ENCODE peak calls at places on chromosome 3, in seven cellular contexts. Z is kidney, B is adrenal gland, Q is right atrium auricular region, R is transverse colon, P is NT2/D1, G is mucosa of descending colon. U is an unnamed sample. For H3K4me1, the result is how much of the 10 kb centered on the place peaks cover.

GRCh38 chr3:51681453-51681852 is 10.4 kb downstream of the TEX264 start:
- DNase-seq in Z (peak), B (no peak), Q (no peak), R (peak), P (no peak), G (peak), U (no peak)

GRCh38 chr3:43285644-43286043 is 696 bp upstream of the SNRK start:
- DNase-seq in Z (no peak), B (peak), Q (no peak), R (no peak), P (no peak), G (peak), U (no peak)

GRCh38 chr3:100256724-100257123 is 4.1 kb upstream of the TBC1D23 start:
- DNase-seq in Z (no peak), B (no peak), Q (no peak), R (no peak), P (no peak), G (no peak), U (peak)

GRCh38 chr3:145024700-145025099 is 1053.1 kb downstream of the DIPK2A start:
- DNase-seq in Z (no peak), B (no peak), Q (no peak), R (no peak), P (no peak), G (no peak), U (no peak)

GRCh38 chr3:77835916-77836315 is 796.0 kb downstream of the ROBO2 start:
- DNase-seq in Z (no peak), B (no peak), Q (no peak), R (no peak), P (no peak), G (no peak), U (no peak)

GRCh38 chr3:188339410-188340295 is 185.7 kb downstream of the LPP start:
- DNase-seq in Z (no peak), B (no peak), Q (no peak), R (no peak), P (no peak), G (no peak), U (no peak)

GRCh38 chr3:129015388-129016105 is 14.4 kb downstream of the EFCC1 start:
- DNase-seq in Z (peak), B (peak), Q (no peak), R (peak), P (no peak), G (no peak), U (no peak)

GRCh38 chr3:126537730-126538281 is 13.9 kb downstream of the CHST13 start:
- DNase-seq in Z (peak), B (no peak), Q (no peak), R (peak), P (no peak), G (no peak), U (no peak)

GRCh38 chr3:64509216-64509615 is 178.6 kb downstream of the ADAMTS9 start:
- DNase-seq in Z (no peak), B (no peak), Q (no peak), R (no peak), P (no peak), G (no peak), U (no peak)

GRCh38 chr3:4826237-4827100 is 152.8 kb upstream of the BHLHE40 start:
- DNase-seq in Z (peak), B (no peak), Q (peak), R (peak), P (no peak), G (peak), U (no peak)

GRCh38 chr3:33612641-33613040 is 105.4 kb downstream of the CLASP2 start:
- DNase-seq in Z (no peak), B (no peak), Q (no peak), R (no peak), P (no peak), G (no peak), U (no peak)

GRCh38 chr3:178275311-178275710 is 260.9 kb upstream of the KCNMB2 start:
- DNase-seq in Z (no peak), B (no peak), Q (no peak), R (no peak), P (no peak), G (no peak), U (no peak)

GRCh38 chr3:112427123-112427522 is 72.1 kb downstream of the BTLA start:
- DNase-seq in Z (no peak), B (no peak), Q (no peak), R (no peak), P (no peak), G (no peak), U (no peak)

GRCh38 chr3:117874028-117874765 is 1160.4 kb downstream of the IGSF11 start:
- DNase-seq in Z (no peak), B (no peak), Q (no peak), R (no peak), P (no peak), G (no peak), U (peak)

GRCh38 chr3:58241321-58242044 is 3.9 kb downstream of the ABHD6 start:
- DNase-seq in Z (no peak), B (no peak), Q (no peak), R (no peak), P (no peak), G (no peak), U (no peak)

GRCh38 chr3:115322901-115323300 is 175.8 kb upstream of the ZBTB20 start:
- DNase-seq in Z (no peak), B (no peak), Q (no peak), R (no peak), P (no peak), G (no peak), U (no peak)

GRCh38 chr3:120272294-120272693 is 12.7 kb downstream of the GPR156 start:
- DNase-seq in Z (no peak), B (no peak), Q (no peak), R (no peak), P (no peak), G (no peak), U (no peak)

GRCh38 chr3:187919535-187919934 is 174.3 kb upstream of the BCL6 start:
- DNase-seq in Z (no peak), B (no peak), Q (no peak), R (no peak), P (no peak), G (no peak), U (no peak)

GRCh38 chr3:183340222-183340621 is 87.2 kb downstream of the B3GNT5 start:
- DNase-seq in Z (no peak), B (no peak), Q (no peak), R (no peak), P (no peak), G (no peak), U (no peak)

GRCh38 chr3:25663324-25664065 is 1.2 kb downstream of the TOP2B start:
- DNase-seq in Z (no peak), B (no peak), Q (no peak), R (peak), P (peak), G (no peak), U (peak)

GRCh38 chr3:115245437-115245836 is 98.3 kb upstream of the ZBTB20 start:
- DNase-seq in Z (no peak), B (no peak), Q (no peak), R (no peak), P (no peak), G (no peak), U (no peak)

GRCh38 chr3:86563358-86563970 is 427.5 kb downstream of the VGLL3 start:
- DNase-seq in Z (no peak), B (no peak), Q (no peak), R (no peak), P (peak), G (no peak), U (no peak)

GRCh38 chr3:113287818-113288648 is 76.7 kb downstream of the BOC start:
- DNase-seq in Z (no peak), B (peak), Q (peak), R (peak), P (peak), G (no peak), U (peak)

GRCh38 chr3:105672996-105673395 is 195.8 kb downstream of the CBLB start:
- DNase-seq in Z (no peak), B (no peak), Q (no peak), R (no peak), P (no peak), G (no peak), U (no peak)

GRCh38 chr3:30777426-30777825 is 117.0 kb downstream of the GADL1 start:
- DNase-seq in Z (no peak), B (no peak), Q (no peak), R (no peak), P (no peak), G (no peak), U (no peak)

GRCh38 chr3:57048052-57048671 is 12.3 kb upstream of the SPATA12 start:
- DNase-seq in Z (no peak), B (peak), Q (peak), R (no peak), P (no peak), G (no peak), U (no peak)

GRCh38 chr3:183930069-183930468 is 45.4 kb upstream of the PARL start:
- DNase-seq in Z (no peak), B (no peak), Q (no peak), R (peak), P (no peak), G (peak), U (no peak)

GRCh38 chr3:99925584-99925983 is 107.9 kb downstream of the CMSS1 start:
- DNase-seq in Z (no peak), B (peak), Q (no peak), R (peak), P (no peak), G (no peak), U (no peak)

GRCh38 chr3:190644766-190645165 is 130.9 kb downstream of the IL1RAP start:
- DNase-seq in Z (no peak), B (no peak), Q (no peak), R (no peak), P (no peak), G (no peak), U (peak)

GRCh38 chr3:175065492-175065891 is 206.4 kb downstream of the NAALADL2 start:
- DNase-seq in Z (no peak), B (no peak), Q (no peak), R (no peak), P (no peak), G (no peak), U (no peak)

GRCh38 chr3:127104586-127104985 is 88.3 kb upstream of the PRR23E start:
- DNase-seq in Z (no peak), B (no peak), Q (no peak), R (no peak), P (no peak), G (no peak), U (no peak)

GRCh38 chr3:56942523-56942922 is 117.9 kb upstream of the SPATA12 start:
- DNase-seq in Z (no peak), B (no peak), Q (no peak), R (no peak), P (no peak), G (no peak), U (no peak)

GRCh38 chr3:117226932-117227331 is 517.4 kb downstream of the TUSC7 start:
- DNase-seq in Z (no peak), B (no peak), Q (no peak), R (no peak), P (no peak), G (no peak), U (no peak)

GRCh38 chr3:58112185-58112535 is 98.6 kb downstream of the DNASE1L3 start:
- DNase-seq in Z (no peak), B (no peak), Q (no peak), R (no peak), P (no peak), G (no peak), U (no peak)

DNA sequence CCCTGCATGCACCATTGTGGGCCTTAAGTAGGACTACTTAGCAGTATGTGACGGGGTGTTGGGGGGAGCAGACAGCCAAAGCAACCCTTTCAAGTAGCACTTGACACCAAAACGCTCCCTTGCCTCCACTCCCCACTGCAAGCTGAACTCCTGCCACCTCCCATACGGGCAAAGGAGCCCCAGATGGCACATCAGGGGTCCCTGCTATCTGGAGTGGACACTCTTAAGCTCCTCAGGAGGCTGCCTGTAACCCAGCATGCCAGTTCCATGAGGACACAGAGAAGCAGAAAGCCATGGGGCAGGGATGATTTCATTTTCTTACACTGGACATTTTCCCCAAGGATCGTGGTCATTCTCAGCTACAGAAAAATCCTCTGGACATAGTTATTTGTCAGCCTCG is 98.9 kb upstream of the HACD2 start:
- DNase-seq in Z (no peak), B (no peak), Q (no peak), R (no peak), P (no peak), G (no peak), U (no peak)
- H3K4me1 ChIP-seq in Z (under half), B (under half), Q (under half), R (under half), P (under half), G (under half), U (under half)

DNA sequence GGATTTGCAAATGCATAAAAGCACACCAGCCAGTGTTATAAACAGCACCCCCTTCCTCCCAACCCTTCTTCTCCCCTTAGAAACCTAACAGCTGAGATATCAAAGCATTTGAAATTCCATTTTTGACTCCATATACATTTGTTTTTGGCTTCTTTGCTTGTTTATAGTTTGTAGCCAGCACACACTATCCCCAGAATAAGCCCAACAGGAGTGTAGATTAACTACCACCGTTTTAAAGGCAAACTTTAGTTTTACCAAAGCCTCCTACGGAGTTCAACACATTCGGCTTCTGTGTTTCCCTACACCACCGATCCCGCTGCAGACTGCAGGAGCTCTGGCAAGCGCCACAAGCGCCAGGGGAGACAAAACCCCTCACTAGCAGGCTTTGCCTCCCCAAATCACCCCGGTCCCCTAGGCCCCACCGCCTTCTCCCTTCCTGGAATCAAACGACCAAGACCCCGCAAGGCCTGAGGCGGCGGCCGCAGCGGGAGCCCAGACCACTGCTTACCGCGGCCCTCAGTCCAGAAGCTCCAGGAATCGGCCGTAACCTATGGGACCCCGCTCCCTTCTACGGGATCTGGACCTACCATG is 391 bp downstream of the COPB2 start:
- DNase-seq in Z (no peak), B (no peak), Q (no peak), R (no peak), P (peak), G (no peak), U (no peak)
- H3K4me1 ChIP-seq in Z (under half), B (under half), Q (under half), R (under half), P (under half), G (under half), U (under half)

GRCh38 chr3:172009736-172010254 is 29.6 kb upstream of the FNDC3B start:
- DNase-seq in Z (no peak), B (no peak), Q (no peak), R (no peak), P (peak), G (no peak), U (peak)
- H3K4me1 ChIP-seq in Z (under half), B (under half), Q (under half), R (under half), P (under half), G (under half), U (under half)

DNA sequence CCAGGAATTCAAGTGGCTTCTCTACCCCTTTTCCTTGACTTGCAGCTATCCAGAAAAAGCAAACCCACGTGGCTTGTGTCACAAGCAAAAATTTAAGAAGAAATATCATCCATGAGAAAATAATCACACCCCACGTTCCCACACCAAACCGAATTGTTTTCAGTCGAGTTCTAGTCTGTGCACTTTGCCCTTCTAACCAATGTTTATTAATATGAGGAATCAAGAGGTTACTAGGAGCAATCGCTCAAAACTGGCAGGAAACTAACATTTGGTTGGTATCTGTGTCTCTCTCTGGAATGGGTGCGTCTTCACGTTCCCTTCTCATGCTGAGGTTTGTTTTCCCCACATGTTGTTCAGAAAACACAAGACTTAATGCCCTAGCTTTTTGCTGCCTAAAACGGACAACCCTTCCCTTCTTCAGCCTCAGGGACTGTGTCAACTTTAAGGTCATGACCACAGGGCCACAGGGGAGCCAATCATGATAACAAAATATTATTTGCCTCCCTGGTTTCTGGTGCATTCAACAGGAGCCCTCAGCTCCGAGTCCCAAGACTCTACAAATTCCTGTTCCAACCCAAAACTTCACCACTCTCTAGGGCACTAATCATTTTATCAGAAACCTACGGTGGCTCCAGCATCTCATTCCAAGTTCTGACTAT is 41.4 kb upstream of the LMCD1 start:
- DNase-seq in Z (no peak), B (no peak), Q (no peak), R (no peak), P (no peak), G (no peak), U (no peak)
- H3K4me1 ChIP-seq in Z (under half), B (under half), Q (under half), R (under half), P (under half), G (under half), U (under half)

DNA sequence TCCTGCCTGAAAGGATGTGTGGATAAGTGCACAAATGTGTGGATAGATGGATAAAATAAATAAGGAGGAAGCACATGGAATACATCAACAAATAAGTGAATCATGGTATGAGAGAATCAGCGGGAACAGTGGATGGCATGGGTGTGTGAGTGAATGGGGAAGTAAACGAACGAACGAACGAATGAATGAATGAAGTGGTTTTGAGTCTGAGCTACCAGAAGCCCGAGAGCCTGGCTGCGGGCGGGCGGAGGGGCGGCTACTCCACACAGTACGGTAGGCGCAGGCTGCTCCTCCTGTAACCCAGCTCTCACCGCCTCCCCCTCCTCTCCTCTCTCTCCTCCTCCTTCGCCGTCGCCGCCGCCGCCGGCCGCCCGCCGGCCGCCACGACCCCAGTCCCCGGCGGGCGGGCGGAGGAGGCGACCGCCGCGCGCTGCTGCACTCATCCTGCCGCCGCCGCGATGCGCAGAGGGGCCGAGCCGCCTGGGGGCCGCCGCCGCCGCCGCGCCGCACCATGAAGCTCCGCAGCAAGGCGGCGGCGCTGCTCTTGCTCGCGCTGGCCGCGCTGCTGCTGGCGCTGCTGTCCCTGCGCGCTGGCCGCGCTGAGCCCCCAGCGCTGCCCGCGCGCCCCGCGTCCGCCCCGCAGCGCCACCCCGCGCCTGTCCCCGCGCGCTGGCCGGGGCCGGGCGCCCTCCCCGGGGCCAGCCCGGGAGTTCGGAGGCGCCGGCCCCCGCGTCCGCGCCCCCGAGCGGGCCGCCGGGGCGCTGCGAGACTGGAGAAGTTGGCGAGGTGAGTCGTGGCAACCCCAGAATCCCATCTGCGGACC is at the start of gene GXYLT2:
- DNase-seq in Z (peak), B (peak), Q (peak), R (peak), P (peak), G (peak), U (peak)
- H3K4me1 ChIP-seq in Z (under half), B (under half), Q (under half), R (under half), P (under half), G (under half), U (under half)

GRCh38 chr3:69094467-69095205 is 9.9 kb downstream of the ARL6IP5 start:
- DNase-seq in Z (no peak), B (no peak), Q (no peak), R (no peak), P (no peak), G (no peak), U (no peak)
- H3K4me1 ChIP-seq in Z (under half), B (half or more), Q (half or more), R (under half), P (under half), G (under half), U (under half)

GRCh38 chr3:134311693-134312071 is 61.0 kb upstream of the RYK start:
- DNase-seq in Z (peak), B (no peak), Q (peak), R (no peak), P (no peak), G (no peak), U (no peak)
- H3K4me1 ChIP-seq in Z (under half), B (under half), Q (half or more), R (under half), P (under half), G (under half), U (under half)

GRCh38 chr3:141422961-141423582 is 54.8 kb downstream of the ZBTB38 start:
- DNase-seq in Z (no peak), B (no peak), Q (no peak), R (no peak), P (no peak), G (no peak), U (no peak)
- H3K4me1 ChIP-seq in Z (under half), B (half or more), Q (half or more), R (under half), P (under half), G (under half), U (under half)

DNA sequence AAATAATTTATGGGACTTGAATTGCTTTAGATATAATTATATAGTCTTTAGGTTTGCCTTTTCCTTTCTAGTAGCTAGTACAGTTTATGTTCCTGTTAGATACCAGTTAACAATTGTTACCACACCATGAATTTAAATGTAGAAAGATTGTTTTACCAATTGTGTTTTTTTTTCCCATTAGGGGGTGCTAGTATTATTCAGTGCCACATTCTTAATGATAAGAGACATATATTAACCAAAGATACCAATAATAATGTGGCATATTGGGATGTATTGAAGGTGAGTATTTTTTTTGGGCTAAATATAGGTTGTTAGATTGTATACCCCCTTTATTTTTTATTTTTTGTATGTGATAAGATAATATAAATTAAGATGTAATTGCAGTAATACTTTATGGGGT is 27.7 kb downstream of the WDR48 start:
- DNase-seq in Z (no peak), B (no peak), Q (no peak), R (no peak), P (no peak), G (no peak), U (no peak)
- H3K4me1 ChIP-seq in Z (under half), B (under half), Q (under half), R (under half), P (under half), G (under half), U (under half)